ENCODE peak calls at places on chromosomes 13 and 19, in five cellular contexts. J, A, S, O and P are unnamed samples.
A peak's percentile ranks its signal among the peaks of the same experiment; 100 is the strongest.

GRCh38 chr13:36360863-36361262 is 14.7 kb upstream of the SPART start:
- DNase-seq in J (no peak), A (no peak), S (no peak), O (no peak), P (no peak)

GRCh38 chr13:90979059-90979458 is 368.4 kb upstream of the MIR17HG start:
- DNase-seq in J (no peak), A (no peak), S (no peak), O (peak; percentile 10), P (no peak)

GRCh38 chr19:48539503-48540096 is 12.4 kb upstream of the SULT2B1 start:
- DNase-seq in J (no peak), A (peak; percentile 85), S (no peak), O (peak; percentile 72), P (no peak)

GRCh38 chr13:48858523-48858922 is 117.2 kb upstream of the FNDC3A start:
- DNase-seq in J (no peak), A (no peak), S (no peak), O (peak; percentile 19), P (no peak)

GRCh38 chr19:33868076-33868735 is 71.5 kb downstream of the KCTD15 start:
- DNase-seq in J (no peak), A (no peak), S (no peak), O (no peak), P (no peak)

GRCh38 chr13:47076536-47076935 is 179.7 kb upstream of the HTR2A start:
- DNase-seq in J (no peak), A (no peak), S (no peak), O (no peak), P (no peak)

GRCh38 chr13:59111711-59112110 is 1052.0 kb downstream of the DIAPH3 start:
- DNase-seq in J (peak; percentile 18), A (peak; percentile 86), S (no peak), O (peak; percentile 92), P (no peak)

GRCh38 chr13:91347212-91347995 is at the start of gene MIR17HG:
- DNase-seq in J (peak; percentile 65), A (peak; percentile 75), S (peak; percentile 63), O (peak; percentile 88), P (peak; percentile 98)

GRCh38 chr13:49248433-49249002 is 793 bp downstream of the CDADC1 start:
- DNase-seq in J (no peak), A (peak; percentile 6), S (no peak), O (peak; percentile 60), P (peak; percentile 40)

GRCh38 chr13:43698743-43699142 is 88.0 kb downstream of the ENOX1 start:
- DNase-seq in J (no peak), A (peak; percentile 36), S (no peak), O (peak; percentile 50), P (no peak)

GRCh38 chr19:49855676-49856573 is 5.0 kb downstream of the PTOV1 start:
- DNase-seq in J (no peak), A (no peak), S (no peak), O (no peak), P (no peak)

GRCh38 chr13:40063743-40064142 is 408.3 kb downstream of the COG6 start:
- DNase-seq in J (no peak), A (peak; percentile 23), S (no peak), O (no peak), P (no peak)

GRCh38 chr13:98977568-98978270 is at the start of gene DOCK9:
- DNase-seq in J (peak; percentile 52), A (peak; percentile 74), S (no peak), O (peak; percentile 77), P (peak; percentile 45)

GRCh38 chr19:39696418-39696817 is 7.9 kb upstream of the LGALS14 start:
- DNase-seq in J (no peak), A (no peak), S (no peak), O (no peak), P (no peak)

GRCh38 chr13:66829803-66830202 is 400.3 kb downstream of the PCDH9 start:
- DNase-seq in J (no peak), A (no peak), S (no peak), O (no peak), P (no peak)

GRCh38 chr13:38398810-38399493 is 49.3 kb downstream of the UFM1 start:
- DNase-seq in J (peak; percentile 28), A (peak; percentile 22), S (no peak), O (peak; percentile 99), P (no peak)

GRCh38 chr19:7647156-7647555 is 10.2 kb downstream of the STXBP2 start:
- DNase-seq in J (no peak), A (no peak), S (no peak), O (no peak), P (peak; percentile 84)

GRCh38 chr13:114286808-114287207 is 5.4 kb downstream of the UPF3A start:
- DNase-seq in J (peak; percentile 37), A (peak; percentile 92), S (no peak), O (peak; percentile 43), P (no peak)

GRCh38 chr13:25375727-25376358 is 4.1 kb downstream of the ATP8A2 start:
- DNase-seq in J (no peak), A (peak; percentile 28), S (no peak), O (peak; percentile 34), P (no peak)

GRCh38 chr13:74246398-74246975 is 112.3 kb upstream of the KLF12 start:
- DNase-seq in J (no peak), A (peak; percentile 56), S (no peak), O (peak; percentile 32), P (no peak)

GRCh38 chr13:93217701-93218100 is 8.9 kb upstream of the GPC6 start:
- DNase-seq in J (no peak), A (no peak), S (no peak), O (no peak), P (no peak)

GRCh38 chr19:29810504-29810871 is 1.3 kb upstream of the CCNE1 start:
- DNase-seq in J (no peak), A (peak; percentile 5), S (no peak), O (peak; percentile 56), P (no peak)

GRCh38 chr13:75960538-75960994 is 324.4 kb downstream of the LMO7 start:
- DNase-seq in J (no peak), A (no peak), S (no peak), O (no peak), P (no peak)

GRCh38 chr13:28349901-28350654 is 144.8 kb downstream of the FLT1 start:
- DNase-seq in J (no peak), A (no peak), S (no peak), O (no peak), P (no peak)

GRCh38 chr19:56110515-56111448 is 10.3 kb downstream of the ZNF787 start:
- DNase-seq in J (no peak), A (peak; percentile 7), S (no peak), O (peak; percentile 52), P (peak; percentile 84)

GRCh38 chr19:45882652-45883585 is 3.0 kb downstream of the IRF2BP1 start:
- DNase-seq in J (no peak), A (peak; percentile 81), S (peak; percentile 38), O (peak; percentile 87), P (peak; percentile 95)

GRCh38 chr19:58170860-58171259 is 12.0 kb upstream of the ZNF274 start:
- DNase-seq in J (no peak), A (peak; percentile 62), S (no peak), O (peak; percentile 61), P (no peak)

GRCh38 chr19:47438793-47439220 is 19.5 kb upstream of the MEIS3 start:
- DNase-seq in J (no peak), A (no peak), S (no peak), O (no peak), P (no peak)

GRCh38 chr13:99028890-99029289 is 51.0 kb upstream of the DOCK9 start:
- DNase-seq in J (no peak), A (no peak), S (no peak), O (no peak), P (peak; percentile 28)